ENCODE peak calls at places on chromosomes 11 and 22, in five cellular contexts. P is heart left ventricle, I is adrenal gland, L is upper lobe of left lung, Q is sigmoid colon. A is an unnamed sample.

GRCh38 chr11:18731949-18732821 is 6.2 kb upstream of the IGSF22 start:
- DNase-seq in P (no peak), I (peak; percentile 63), L (no peak), Q (no peak), A (peak; percentile 59)

GRCh38 chr11:83042966-83043711 is 28.6 kb downstream of the RAB30 start:
- DNase-seq in P (no peak), I (no peak), L (no peak), Q (no peak), A (no peak)

GRCh38 chr22:42169055-42169469 is 38.5 kb upstream of the CYP2D6 start:
- DNase-seq in P (peak; percentile 72), I (peak; percentile 73), L (no peak), Q (peak; percentile 78), A (peak; percentile 67)

GRCh38 chr11:120985718-120986569 is 38.0 kb upstream of the TBCEL start:
- DNase-seq in P (peak; percentile 76), I (peak; percentile 82), L (peak; percentile 91), Q (peak; percentile 69), A (peak; percentile 34)

GRCh38 chr22:43345761-43346261 is 2.6 kb upstream of the SCUBE1 start:
- DNase-seq in P (no peak), I (no peak), L (no peak), Q (no peak), A (no peak)

GRCh38 chr11:71155846-71156245 is 96.5 kb downstream of the SHANK2 start:
- DNase-seq in P (no peak), I (no peak), L (no peak), Q (no peak), A (no peak)

GRCh38 chr22:30318773-30319419 is 7.8 kb downstream of the TBC1D10A start:
- DNase-seq in P (no peak), I (no peak), L (no peak), Q (no peak), A (no peak)

GRCh38 chr11:103727262-103727661 is 309.2 kb upstream of the DDI1 start:
- DNase-seq in P (no peak), I (no peak), L (no peak), Q (no peak), A (no peak)

GRCh38 chr11:132402056-132402684 is 1031.8 kb downstream of the NTM start:
- DNase-seq in P (peak; percentile 52), I (peak; percentile 18), L (no peak), Q (no peak), A (no peak)

GRCh38 chr11:121086866-121087265 is 14.2 kb upstream of the TECTA start:
- DNase-seq in P (no peak), I (no peak), L (no peak), Q (no peak), A (no peak)

GRCh38 chr11:59053387-59053786 is 32.7 kb upstream of the GLYATL1B start:
- DNase-seq in P (peak; percentile 68), I (peak; percentile 80), L (no peak), Q (peak; percentile 75), A (peak; percentile 36)

GRCh38 chr11:46917109-46918086 is 952 bp downstream of the LRP4 start:
- DNase-seq in P (no peak), I (no peak), L (peak; percentile 79), Q (peak; percentile 65), A (no peak)

GRCh38 chr11:73974611-73975478 is 7.8 kb downstream of the UCP2 start:
- DNase-seq in P (no peak), I (no peak), L (no peak), Q (peak; percentile 32), A (no peak)

GRCh38 chr22:35705141-35705540 is 12.5 kb upstream of the APOL5 start:
- DNase-seq in P (no peak), I (no peak), L (no peak), Q (no peak), A (no peak)

GRCh38 chr11:69300124-69301032 is 6.4 kb downstream of the MYEOV start:
- DNase-seq in P (no peak), I (no peak), L (no peak), Q (no peak), A (no peak)

GRCh38 chr11:71120346-71120963 is 131.9 kb downstream of the SHANK2 start:
- DNase-seq in P (peak; percentile 4), I (no peak), L (no peak), Q (no peak), A (no peak)

GRCh38 chr22:31853736-31854500 is 90.4 kb upstream of the YWHAH start:
- DNase-seq in P (no peak), I (no peak), L (no peak), Q (no peak), A (no peak)

GRCh38 chr22:38833061-38833460 is 10.8 kb downstream of the NPTXR start:
- DNase-seq in P (no peak), I (no peak), L (no peak), Q (no peak), A (no peak)

GRCh38 chr22:38834991-38835390 is 8.8 kb downstream of the NPTXR start:
- DNase-seq in P (no peak), I (no peak), L (no peak), Q (no peak), A (no peak)

GRCh38 chr22:38837414-38837813 is 6.4 kb downstream of the NPTXR start:
- DNase-seq in P (no peak), I (no peak), L (no peak), Q (no peak), A (no peak)

GRCh38 chr22:38834215-38834953 is 9.4 kb downstream of the NPTXR start:
- DNase-seq in P (no peak), I (no peak), L (no peak), Q (no peak), A (no peak)

DNA sequence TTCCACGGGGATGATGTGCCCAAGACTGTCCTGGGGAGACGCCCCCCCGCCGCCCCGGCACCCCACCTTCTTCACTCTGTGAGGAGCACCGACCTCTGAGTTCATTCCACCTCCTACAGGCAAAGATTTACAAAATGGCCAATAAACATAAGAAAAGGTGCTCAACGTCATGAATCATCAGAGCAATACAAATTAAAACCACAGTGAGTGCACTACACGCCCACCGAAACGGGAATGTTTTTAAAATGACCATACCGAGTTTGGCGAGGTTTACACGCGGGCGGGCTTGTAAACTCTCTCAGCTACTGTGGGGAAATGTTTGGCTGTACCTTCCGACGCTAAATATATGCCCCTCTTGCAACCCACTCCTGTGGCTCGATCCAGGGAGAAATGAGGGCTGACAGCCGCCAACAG is 7.9 kb downstream of the NPTXR start:
- DNase-seq in P (no peak), I (no peak), L (peak; percentile 71), Q (no peak), A (no peak)
- H3K4me3 ChIP-seq in P (no peak overlapping the region), I (no peak overlapping the region), L (no peak overlapping the region), Q (no peak overlapping the region), A (no peak overlapping the region)

GRCh38 chr11:776459-777287 is 614 bp downstream of the GATD1 start:
- DNase-seq in P (peak; percentile 67), I (peak; percentile 44), L (peak; percentile 88), Q (peak; percentile 70), A (peak; percentile 41)
- TF ChIP-seq CTCF in P (no peak), I (no peak), L (no peak), Q (no peak), A (no peak)

GRCh38 chr11:65425971-65426838 is 3.6 kb downstream of the NEAT1 start:
- DNase-seq in P (no peak), I (peak; percentile 36), L (no peak), Q (peak; percentile 52), A (no peak)

GRCh38 chr11:65426839-65427690 is 4.5 kb downstream of the NEAT1 start:
- DNase-seq in P (no peak), I (peak; percentile 80), L (no peak), Q (peak; percentile 81), A (peak; percentile 36)

GRCh38 chr11:65428578-65429068 is 6.0 kb downstream of the NEAT1 start:
- DNase-seq in P (no peak), I (peak; percentile 80), L (no peak), Q (peak; percentile 75), A (peak; percentile 19)

GRCh38 chr11:65429069-65429681 is 6.6 kb downstream of the NEAT1 start:
- DNase-seq in P (no peak), I (peak; percentile 68), L (no peak), Q (peak; percentile 69), A (peak; percentile 21)

DNA sequence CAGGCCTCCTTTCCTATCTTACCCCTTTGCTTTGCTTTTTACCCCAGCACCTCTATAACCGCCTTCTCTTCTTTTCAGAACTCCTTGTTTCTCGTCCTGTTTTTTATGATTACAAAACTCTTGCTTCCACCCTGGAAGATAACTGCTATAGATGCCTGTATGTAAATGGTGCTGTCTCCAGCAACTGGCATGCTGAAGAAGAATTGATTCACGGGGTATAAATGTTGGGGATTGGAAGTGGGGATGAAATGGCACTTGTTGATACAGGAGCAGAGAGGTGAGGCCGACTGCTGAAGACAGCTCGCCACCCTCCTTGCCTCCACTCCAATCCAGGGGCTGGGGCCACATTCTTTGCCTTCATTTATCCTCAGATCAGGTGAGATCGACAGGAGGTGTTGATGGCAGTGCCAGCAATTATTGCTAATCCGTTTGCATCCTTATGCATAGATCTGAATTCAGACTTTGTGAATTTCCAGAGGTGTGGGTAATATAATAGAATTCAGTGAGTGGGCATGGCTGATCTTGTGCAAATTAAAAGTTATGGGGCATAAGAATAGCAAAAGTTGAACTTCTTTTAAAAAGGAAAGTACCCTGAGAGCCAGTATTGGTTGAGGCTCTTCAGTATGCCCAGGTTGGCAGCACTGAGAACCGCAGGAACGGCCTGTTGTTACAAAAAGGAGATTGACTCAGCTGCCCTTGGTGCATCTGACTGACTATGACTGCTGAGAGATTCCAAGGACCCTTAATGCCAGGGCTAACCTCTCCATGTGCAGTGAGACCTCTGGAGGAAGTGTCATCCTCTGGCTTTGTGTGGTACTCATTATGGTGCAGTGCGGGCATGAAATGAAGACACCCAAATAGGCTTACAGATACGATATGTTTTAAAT is 5.3 kb downstream of the NEAT1 start:
- DNase-seq in P (no peak), I (peak; percentile 76), L (no peak), Q (peak; percentile 70), A (peak; percentile 36)
- TF ChIP-seq POLR2A in P (peak; percentile 57), I (no peak), L (no peak), Q (peak; percentile 44), A (no peak)

GRCh38 chr22:48706934-48707748 is 1120.5 kb downstream of the BRD1 start:
- DNase-seq in P (peak; percentile 42), I (no peak), L (peak; percentile 52), Q (peak; percentile 52), A (no peak)

GRCh38 chr22:48708558-48709245 is 1119.0 kb downstream of the BRD1 start:
- DNase-seq in P (peak; percentile 35), I (no peak), L (peak; percentile 58), Q (peak; percentile 61), A (no peak)

GRCh38 chr22:48705917-48706605 is 1121.6 kb downstream of the BRD1 start:
- DNase-seq in P (peak; percentile 21), I (no peak), L (peak; percentile 49), Q (peak; percentile 28), A (no peak)

GRCh38 chr22:48709453-48709852 is 1118.2 kb downstream of the BRD1 start:
- DNase-seq in P (peak; percentile 47), I (no peak), L (peak; percentile 53), Q (peak; percentile 46), A (no peak)

DNA sequence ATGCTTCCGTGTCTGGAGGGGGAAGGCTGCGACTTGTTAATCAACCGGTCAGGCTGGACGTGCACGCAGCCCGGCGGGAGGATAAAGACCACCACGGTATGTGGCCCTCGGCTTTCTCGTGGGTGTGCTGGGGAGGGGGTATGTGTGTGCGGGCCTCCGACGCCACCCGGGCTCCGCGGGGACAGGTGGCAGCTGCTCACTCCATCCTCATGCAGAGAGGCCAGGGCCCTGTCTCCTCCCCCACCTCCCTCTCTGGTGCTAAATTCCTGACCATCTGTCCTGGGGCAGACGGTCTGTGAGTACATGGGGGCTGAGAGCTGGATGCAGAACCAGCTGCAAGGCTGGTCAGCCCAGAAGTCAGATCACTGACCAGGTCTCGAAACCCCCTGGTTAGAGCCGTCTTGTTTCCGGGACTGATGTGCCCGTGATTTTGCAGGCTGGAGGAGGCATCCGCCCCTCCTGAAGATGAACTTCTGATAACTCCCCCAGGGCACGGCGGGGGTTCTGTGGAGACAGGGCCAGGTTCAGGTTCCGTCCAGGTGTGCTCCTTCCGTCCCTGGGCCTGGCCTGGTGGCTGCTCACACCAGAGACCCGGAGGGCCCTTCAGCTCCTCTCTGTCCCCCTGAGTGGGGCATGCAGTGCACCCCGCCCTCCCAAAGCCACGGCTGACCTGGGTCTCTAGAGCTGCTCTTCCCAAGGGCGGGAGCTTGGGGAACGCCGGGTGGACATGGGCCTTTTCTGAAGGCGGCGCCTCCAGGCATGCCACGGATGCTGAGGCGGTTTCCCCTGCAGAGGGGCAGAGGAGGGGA is 1119.7 kb downstream of the BRD1 start:
- DNase-seq in P (peak; percentile 25), I (no peak), L (peak; percentile 72), Q (peak; percentile 57), A (no peak)
- H3K4me3 ChIP-seq in P (no peak overlapping the region), I (no peak overlapping the region), L (no peak overlapping the region), Q (no peak overlapping the region), A (no peak overlapping the region)

A was measured in uterus.